ENCODE peak calls at places on chromosomes 16 and 17, in nine cellular contexts. One of them, this sample, is unnamed.

GRCh38 chr16:59601452-59601851 is 867.3 kb upstream of the GOT2 start:
- DNase-seq in psoas muscle: no peak
- DNase-seq in heart right ventricle: no peak
- DNase-seq in fibroblast of villous mesenchyme: no peak
- DNase-seq in choroid plexus epithelial cell: no peak
- DNase-seq in tibial nerve: no peak
- DNase-seq in neural progenitor cell: no peak
- DNase-seq in colonic mucosa: no peak
- DNase-seq in GM12865: no peak
- DNase-seq in this sample: no peak

GRCh38 chr17:66306413-66306812 is 4.0 kb downstream of the PRKCA start:
- DNase-seq in psoas muscle: no peak
- DNase-seq in heart right ventricle: no peak
- DNase-seq in fibroblast of villous mesenchyme: peak
- DNase-seq in choroid plexus epithelial cell: peak
- DNase-seq in tibial nerve: no peak
- DNase-seq in neural progenitor cell: no peak
- DNase-seq in colonic mucosa: no peak
- DNase-seq in GM12865: no peak
- DNase-seq in this sample: peak

GRCh38 chr17:75681289-75681688 is 14.2 kb downstream of the SAP30BP start:
- DNase-seq in psoas muscle: no peak
- DNase-seq in heart right ventricle: no peak
- DNase-seq in fibroblast of villous mesenchyme: peak
- DNase-seq in choroid plexus epithelial cell: peak
- DNase-seq in tibial nerve: no peak
- DNase-seq in neural progenitor cell: no peak
- DNase-seq in colonic mucosa: no peak
- DNase-seq in GM12865: no peak
- DNase-seq in this sample: peak

GRCh38 chr17:77974396-77974795 is 15.9 kb downstream of the TNRC6C start:
- DNase-seq in psoas muscle: no peak
- DNase-seq in heart right ventricle: no peak
- DNase-seq in fibroblast of villous mesenchyme: no peak
- DNase-seq in choroid plexus epithelial cell: no peak
- DNase-seq in tibial nerve: no peak
- DNase-seq in neural progenitor cell: no peak
- DNase-seq in colonic mucosa: no peak
- DNase-seq in GM12865: no peak
- DNase-seq in this sample: no peak

GRCh38 chr17:40532520-40533253 is 31.3 kb upstream of the TNS4 start:
- DNase-seq in psoas muscle: no peak
- DNase-seq in heart right ventricle: no peak
- DNase-seq in fibroblast of villous mesenchyme: peak
- DNase-seq in choroid plexus epithelial cell: no peak
- DNase-seq in tibial nerve: peak
- DNase-seq in neural progenitor cell: no peak
- DNase-seq in colonic mucosa: no peak
- DNase-seq in GM12865: no peak
- DNase-seq in this sample: no peak

GRCh38 chr16:7086842-7087616 is 245.6 kb upstream of the RBFOX1 start:
- DNase-seq in psoas muscle: peak
- DNase-seq in heart right ventricle: peak
- DNase-seq in fibroblast of villous mesenchyme: no peak
- DNase-seq in choroid plexus epithelial cell: no peak
- DNase-seq in tibial nerve: no peak
- DNase-seq in neural progenitor cell: peak
- DNase-seq in colonic mucosa: peak
- DNase-seq in GM12865: no peak
- DNase-seq in this sample: no peak

GRCh38 chr17:55154101-55154500 is 110.7 kb upstream of the HLF start:
- DNase-seq in psoas muscle: no peak
- DNase-seq in heart right ventricle: no peak
- DNase-seq in fibroblast of villous mesenchyme: no peak
- DNase-seq in choroid plexus epithelial cell: no peak
- DNase-seq in tibial nerve: no peak
- DNase-seq in neural progenitor cell: no peak
- DNase-seq in colonic mucosa: no peak
- DNase-seq in GM12865: no peak
- DNase-seq in this sample: no peak

GRCh38 chr16:88599092-88599733 is 29.0 kb downstream of the ZC3H18 start:
- DNase-seq in psoas muscle: peak
- DNase-seq in heart right ventricle: peak
- DNase-seq in fibroblast of villous mesenchyme: no peak
- DNase-seq in choroid plexus epithelial cell: peak
- DNase-seq in tibial nerve: peak
- DNase-seq in neural progenitor cell: no peak
- DNase-seq in colonic mucosa: peak
- DNase-seq in GM12865: no peak
- DNase-seq in this sample: peak

GRCh38 chr16:3656491-3657468 is 2.3 kb downstream of the DNASE1 start:
- DNase-seq in psoas muscle: peak
- DNase-seq in heart right ventricle: no peak
- DNase-seq in fibroblast of villous mesenchyme: no peak
- DNase-seq in choroid plexus epithelial cell: no peak
- DNase-seq in tibial nerve: no peak
- DNase-seq in neural progenitor cell: no peak
- DNase-seq in colonic mucosa: no peak
- DNase-seq in GM12865: peak
- DNase-seq in this sample: no peak

GRCh38 chr16:13021996-13022395 is 120.6 kb downstream of the SHISA9 start:
- DNase-seq in psoas muscle: no peak
- DNase-seq in heart right ventricle: no peak
- DNase-seq in fibroblast of villous mesenchyme: no peak
- DNase-seq in choroid plexus epithelial cell: no peak
- DNase-seq in tibial nerve: no peak
- DNase-seq in neural progenitor cell: no peak
- DNase-seq in colonic mucosa: no peak
- DNase-seq in GM12865: no peak
- DNase-seq in this sample: no peak

GRCh38 chr17:35765086-35765710 is 4.5 kb downstream of the C17orf50 start:
- DNase-seq in psoas muscle: no peak
- DNase-seq in heart right ventricle: no peak
- DNase-seq in fibroblast of villous mesenchyme: no peak
- DNase-seq in choroid plexus epithelial cell: no peak
- DNase-seq in tibial nerve: no peak
- DNase-seq in neural progenitor cell: peak
- DNase-seq in colonic mucosa: no peak
- DNase-seq in GM12865: no peak
- DNase-seq in this sample: no peak
- TF ChIP-seq CTCF in psoas muscle: no peak
- TF ChIP-seq CTCF in heart right ventricle: no peak
- TF ChIP-seq CTCF in fibroblast of villous mesenchyme: no peak
- TF ChIP-seq CTCF in choroid plexus epithelial cell: no peak
- TF ChIP-seq CTCF in tibial nerve: no peak
- TF ChIP-seq CTCF in neural progenitor cell: no peak
- TF ChIP-seq CTCF in colonic mucosa: no peak
- TF ChIP-seq CTCF in GM12865: no peak
- TF ChIP-seq CTCF in this sample: no peak

GRCh38 chr17:3037259-3037658 is 26.1 kb downstream of the OR1D5 start:
- DNase-seq in psoas muscle: no peak
- DNase-seq in heart right ventricle: no peak
- DNase-seq in fibroblast of villous mesenchyme: no peak
- DNase-seq in choroid plexus epithelial cell: no peak
- DNase-seq in tibial nerve: no peak
- DNase-seq in neural progenitor cell: no peak
- DNase-seq in colonic mucosa: no peak
- DNase-seq in GM12865: peak
- DNase-seq in this sample: no peak
- H3K4me3 ChIP-seq in psoas muscle: no peak
- H3K4me3 ChIP-seq in heart right ventricle: no peak
- H3K4me3 ChIP-seq in fibroblast of villous mesenchyme: no peak
- H3K4me3 ChIP-seq in choroid plexus epithelial cell: no peak
- H3K4me3 ChIP-seq in tibial nerve: no peak
- H3K4me3 ChIP-seq in neural progenitor cell: no peak
- H3K4me3 ChIP-seq in colonic mucosa: no peak
- H3K4me3 ChIP-seq in GM12865: no peak
- H3K4me3 ChIP-seq in this sample: no peak

GRCh38 chr16:49352923-49353322 is 20.7 kb upstream of the C16orf78 start:
- DNase-seq in psoas muscle: no peak
- DNase-seq in heart right ventricle: no peak
- DNase-seq in fibroblast of villous mesenchyme: no peak
- DNase-seq in choroid plexus epithelial cell: peak
- DNase-seq in tibial nerve: no peak
- DNase-seq in neural progenitor cell: peak
- DNase-seq in colonic mucosa: no peak
- DNase-seq in GM12865: peak
- DNase-seq in this sample: peak
- TF ChIP-seq CTCF in psoas muscle: no peak
- TF ChIP-seq CTCF in heart right ventricle: peak
- TF ChIP-seq CTCF in fibroblast of villous mesenchyme: no peak
- TF ChIP-seq CTCF in choroid plexus epithelial cell: peak
- TF ChIP-seq CTCF in tibial nerve: no peak
- TF ChIP-seq CTCF in neural progenitor cell: peak
- TF ChIP-seq CTCF in colonic mucosa: no peak
- TF ChIP-seq CTCF in GM12865: peak
- TF ChIP-seq CTCF in this sample: peak

GRCh38 chr16:51116353-51116752 is 34.7 kb downstream of the SALL1 start:
- DNase-seq in psoas muscle: no peak
- DNase-seq in heart right ventricle: no peak
- DNase-seq in fibroblast of villous mesenchyme: no peak
- DNase-seq in choroid plexus epithelial cell: no peak
- DNase-seq in tibial nerve: no peak
- DNase-seq in neural progenitor cell: no peak
- DNase-seq in colonic mucosa: no peak
- DNase-seq in GM12865: no peak
- DNase-seq in this sample: no peak

GRCh38 chr16:51121009-51121347 is 30.1 kb downstream of the SALL1 start:
- DNase-seq in psoas muscle: no peak
- DNase-seq in heart right ventricle: no peak
- DNase-seq in fibroblast of villous mesenchyme: no peak
- DNase-seq in choroid plexus epithelial cell: no peak
- DNase-seq in tibial nerve: no peak
- DNase-seq in neural progenitor cell: no peak
- DNase-seq in colonic mucosa: no peak
- DNase-seq in GM12865: no peak
- DNase-seq in this sample: no peak

GRCh38 chr16:51121850-51122249 is 29.2 kb downstream of the SALL1 start:
- DNase-seq in psoas muscle: no peak
- DNase-seq in heart right ventricle: no peak
- DNase-seq in fibroblast of villous mesenchyme: no peak
- DNase-seq in choroid plexus epithelial cell: no peak
- DNase-seq in tibial nerve: no peak
- DNase-seq in neural progenitor cell: peak
- DNase-seq in colonic mucosa: no peak
- DNase-seq in GM12865: no peak
- DNase-seq in this sample: no peak

GRCh38 chr16:51119576-51120288 is 31.3 kb downstream of the SALL1 start:
- DNase-seq in psoas muscle: no peak
- DNase-seq in heart right ventricle: no peak
- DNase-seq in fibroblast of villous mesenchyme: no peak
- DNase-seq in choroid plexus epithelial cell: no peak
- DNase-seq in tibial nerve: no peak
- DNase-seq in neural progenitor cell: no peak
- DNase-seq in colonic mucosa: no peak
- DNase-seq in GM12865: no peak
- DNase-seq in this sample: no peak

DNA sequence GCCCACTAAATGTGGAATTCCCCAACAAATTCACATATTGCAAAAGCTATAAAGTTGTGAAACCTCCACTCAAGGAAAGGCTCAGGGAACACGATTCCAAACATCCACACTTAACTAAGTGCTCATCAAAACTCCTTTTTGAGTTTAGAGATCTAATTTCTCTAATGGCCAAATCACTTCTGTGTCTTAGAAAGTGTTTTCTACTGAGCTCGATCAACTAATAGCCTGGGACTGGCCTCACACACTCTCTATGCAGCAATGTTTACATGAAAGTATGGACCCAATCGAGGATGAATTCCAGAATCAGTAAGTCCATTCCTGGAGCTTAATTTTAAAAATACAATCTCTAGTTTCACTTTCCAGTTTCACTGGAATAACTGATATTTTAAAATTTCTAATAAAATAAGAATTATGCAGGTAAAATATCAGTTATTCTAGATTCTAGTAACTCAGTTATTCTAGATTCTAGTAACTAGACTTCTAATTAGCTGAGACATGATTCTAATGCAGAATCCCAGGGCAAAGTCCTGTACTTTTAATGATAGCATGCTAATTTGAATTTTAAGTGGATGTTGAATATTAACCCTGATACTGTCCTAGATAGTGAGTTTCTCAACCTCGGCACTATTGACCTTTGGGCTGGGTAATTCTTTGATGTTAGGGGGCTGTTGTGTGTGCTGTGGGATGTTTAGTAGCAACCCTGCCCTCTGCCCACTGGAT is 30.6 kb downstream of the SALL1 start:
- DNase-seq in psoas muscle: no peak
- DNase-seq in heart right ventricle: no peak
- DNase-seq in fibroblast of villous mesenchyme: no peak
- DNase-seq in choroid plexus epithelial cell: no peak
- DNase-seq in tibial nerve: no peak
- DNase-seq in neural progenitor cell: no peak
- DNase-seq in colonic mucosa: no peak
- DNase-seq in GM12865: no peak
- DNase-seq in this sample: no peak
- H3K4me3 ChIP-seq in psoas muscle: no peak
- H3K4me3 ChIP-seq in heart right ventricle: no peak
- H3K4me3 ChIP-seq in fibroblast of villous mesenchyme: no peak
- H3K4me3 ChIP-seq in choroid plexus epithelial cell: no peak
- H3K4me3 ChIP-seq in tibial nerve: no peak
- H3K4me3 ChIP-seq in neural progenitor cell: no peak
- H3K4me3 ChIP-seq in colonic mucosa: no peak
- H3K4me3 ChIP-seq in GM12865: no peak
- H3K4me3 ChIP-seq in this sample: no peak